ENCODE peak calls at places on chromosomes 7 and 10, in ten cellular contexts. G is mucosa of descending colon, S is RWPE2, O is GM06990, Y is D721Med, Q is IMR-90, U is BE2C, V is HFF-Myc, L is heart right ventricle, W is nephron progenitor cell. C is an unnamed sample.

GRCh38 chr10:77974396-77975074 is 48.0 kb upstream of the DLG5 start:
- DNase-seq in G (peak; percentile 56), S (no peak), O (no peak), Y (no peak), Q (peak; percentile 67), U (peak; percentile 33), V (no peak), L (no peak), W (peak; percentile 10), C (peak; percentile 12)

GRCh38 chr10:76550806-76551205 is 1086.8 kb downstream of the KCNMA1 start:
- DNase-seq in G (peak; percentile 15), S (no peak), O (no peak), Y (peak; percentile 24), Q (peak; percentile 39), U (no peak), V (peak; percentile 32), L (no peak), W (no peak), C (no peak)

GRCh38 chr10:6924166-6924565 is 344.1 kb upstream of the PRKCQ start:
- DNase-seq in G (no peak), S (no peak), O (no peak), Y (no peak), Q (peak; percentile 18), U (no peak), V (no peak), L (no peak), W (no peak), C (no peak)

GRCh38 chr10:78686444-78687060 is 382.2 kb upstream of the ZMIZ1 start:
- DNase-seq in G (no peak), S (no peak), O (no peak), Y (no peak), Q (no peak), U (no peak), V (no peak), L (no peak), W (no peak), C (no peak)

GRCh38 chr10:97003151-97003803 is 171.2 kb downstream of the LCOR start:
- DNase-seq in G (no peak), S (no peak), O (no peak), Y (no peak), Q (no peak), U (no peak), V (no peak), L (no peak), W (no peak), C (no peak)

GRCh38 chr7:9978111-9979064 is 995.3 kb upstream of the PHF14 start:
- DNase-seq in G (no peak), S (no peak), O (no peak), Y (no peak), Q (no peak), U (peak; percentile 42), V (no peak), L (no peak), W (no peak), C (no peak)

GRCh38 chr10:132570771-132571564 is 33.4 kb downstream of the INPP5A start:
- DNase-seq in G (peak; percentile 58), S (no peak), O (peak; percentile 77), Y (no peak), Q (no peak), U (no peak), V (no peak), L (no peak), W (no peak), C (peak; percentile 78)

GRCh38 chr10:3720228-3721019 is 64.6 kb downstream of the KLF6 start:
- DNase-seq in G (peak; percentile 20), S (no peak), O (no peak), Y (no peak), Q (peak; percentile 88), U (no peak), V (peak; percentile 4), L (no peak), W (no peak), C (no peak)

GRCh38 chr7:44981035-44981706 is 2.4 kb upstream of the MYO1G start:
- DNase-seq in G (no peak), S (no peak), O (no peak), Y (no peak), Q (no peak), U (no peak), V (no peak), L (no peak), W (no peak), C (no peak)

GRCh38 chr10:125096371-125096770 is 64.0 kb downstream of the CTBP2 start:
- DNase-seq in G (no peak), S (no peak), O (no peak), Y (no peak), Q (no peak), U (no peak), V (no peak), L (no peak), W (no peak), C (no peak)

GRCh38 chr10:91412688-91413087 is 2.5 kb downstream of the HECTD2 start:
- DNase-seq in G (no peak), S (no peak), O (no peak), Y (no peak), Q (no peak), U (no peak), V (no peak), L (no peak), W (no peak), C (no peak)

GRCh38 chr10:91410638-91411367 is 659 bp downstream of the HECTD2 start:
- DNase-seq in G (peak; percentile 66), S (no peak), O (no peak), Y (no peak), Q (peak; percentile 63), U (no peak), V (no peak), L (no peak), W (no peak), C (no peak)

GRCh38 chr10:91409069-91409868 is 875 bp upstream of the HECTD2 start:
- DNase-seq in G (peak; percentile 82), S (peak; percentile 65), O (no peak), Y (no peak), Q (peak; percentile 80), U (peak; percentile 78), V (no peak), L (peak; percentile 81), W (peak; percentile 64), C (peak; percentile 87)

GRCh38 chr10:91406322-91406721 is 3.8 kb upstream of the HECTD2 start:
- DNase-seq in G (no peak), S (no peak), O (no peak), Y (no peak), Q (no peak), U (no peak), V (no peak), L (no peak), W (no peak), C (no peak)

GRCh38 chr10:91409869-91410637 is at the start of gene HECTD2:
- DNase-seq in G (peak; percentile 84), S (peak; percentile 70), O (peak; percentile 85), Y (peak; percentile 17), Q (peak; percentile 65), U (peak; percentile 84), V (no peak), L (peak; percentile 85), W (peak; percentile 86), C (peak; percentile 95)
- TF ChIP-seq CTCF in G (peak; percentile 47), S (peak; percentile 80), O (no peak), Y (peak; percentile 44), Q (peak; percentile 57), U (no peak), V (no peak), L (peak; percentile 65), W (no peak), C (peak; percentile 76)

GRCh38 chr10:84108797-84109196 is 30.5 kb upstream of the GHITM start:
- DNase-seq in G (no peak), S (no peak), O (no peak), Y (no peak), Q (no peak), U (no peak), V (no peak), L (no peak), W (no peak), C (no peak)

GRCh38 chr10:84118395-84119006 is 20.8 kb upstream of the GHITM start:
- DNase-seq in G (no peak), S (no peak), O (no peak), Y (no peak), Q (no peak), U (no peak), V (no peak), L (no peak), W (no peak), C (no peak)

GRCh38 chr10:84117683-84118394 is 21.5 kb upstream of the GHITM start:
- DNase-seq in G (no peak), S (no peak), O (no peak), Y (no peak), Q (no peak), U (no peak), V (no peak), L (no peak), W (no peak), C (no peak)

GRCh38 chr10:84114088-84114667 is 25.1 kb upstream of the GHITM start:
- DNase-seq in G (no peak), S (no peak), O (no peak), Y (no peak), Q (no peak), U (no peak), V (no peak), L (no peak), W (no peak), C (no peak)
- TF ChIP-seq CTCF in G (no peak), S (peak; percentile 5), O (peak; percentile 39), Y (peak; percentile 46), Q (peak; percentile 31), U (peak; percentile 60), V (no peak), L (peak; percentile 44), W (peak; percentile 38), C (peak; percentile 52)

GRCh38 chr7:159027803-159028455 is 116.7 kb downstream of the VIPR2 start:
- DNase-seq in G (peak; percentile 56), S (no peak), O (no peak), Y (no peak), Q (no peak), U (no peak), V (no peak), L (no peak), W (peak; percentile 43), C (peak; percentile 82)
- TF ChIP-seq CTCF in G (no peak), S (no peak), O (no peak), Y (no peak), Q (no peak), U (no peak), V (no peak), L (no peak), W (no peak), C (no peak)

DNA sequence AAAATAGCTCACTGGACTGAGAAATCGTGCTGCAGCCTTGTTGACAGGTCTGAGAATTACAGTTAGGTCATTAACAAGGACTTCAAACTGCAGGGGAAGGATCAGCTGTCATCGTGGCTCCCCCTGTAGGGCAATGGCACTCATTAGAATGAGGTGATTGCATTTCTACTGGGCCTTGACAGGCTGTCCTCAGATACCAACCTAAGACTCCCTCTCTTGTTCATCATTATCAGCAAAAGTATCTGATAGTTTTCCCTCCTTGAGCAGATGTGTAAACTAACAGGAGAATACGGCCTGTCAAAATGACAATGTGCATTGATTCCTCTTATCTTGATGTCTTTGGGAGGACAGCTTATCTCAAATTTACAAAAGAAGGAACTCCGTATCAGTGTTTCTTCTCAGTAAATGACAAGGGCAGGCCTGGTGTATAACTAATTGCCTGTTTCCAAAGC is 648.5 kb upstream of the LRRN3 start:
- DNase-seq in G (peak; percentile 36), S (no peak), O (no peak), Y (no peak), Q (peak; percentile 37), U (peak; percentile 86), V (no peak), L (no peak), W (peak; percentile 45), C (no peak)
- TF ChIP-seq CTCF in G (no peak), S (peak; percentile 69), O (peak; percentile 54), Y (peak; percentile 66), Q (peak; percentile 55), U (peak; percentile 93), V (peak; percentile 39), L (peak; percentile 40), W (peak; percentile 39), C (peak; percentile 79)

C was measured in chondrocyte.